ENCODE peak calls at places on chromosomes 5 and 9, in nine cellular contexts. F is neural crest cell, K is HTR-8/SVneo, T is aorta, N is B cell, V is cardiac septum, P is iPS DF 19.7, C is A549, O is activated T-helper 1 cell treated with Interleukin-2 at 50 U/mL for 16 hours. W is an unnamed sample.

GRCh38 chr5:129459485-129460120 is 495 bp upstream of the ADAMTS19 start:
- DNase-seq in K (no peak), V (no peak), F (peak), O (no peak), C (peak), N (no peak), T (no peak), P (peak), W (no peak)

GRCh38 chr5:92559743-92560142 is 1021.3 kb downstream of the NR2F1-AS1 start:
- DNase-seq in F (no peak), T (no peak), C (peak), K (no peak), O (no peak), V (no peak), P (no peak), N (no peak), W (no peak)

GRCh38 chr5:107743357-107744000 is 72.7 kb upstream of the EFNA5 start:
- DNase-seq in P (no peak), T (no peak), C (peak), K (no peak), V (no peak), O (no peak), F (no peak), N (no peak), W (no peak)

GRCh38 chr9:131627846-131628820 is 82.8 kb downstream of the PRRT1B start:
- DNase-seq in F (no peak), O (peak), N (peak), K (no peak), T (no peak), V (peak), C (no peak), P (no peak), W (peak)

GRCh38 chr9:94866770-94867169 is 140.3 kb downstream of the AOPEP start:
- DNase-seq in F (no peak), O (no peak), K (no peak), N (no peak), P (no peak), C (no peak), T (no peak), V (no peak), W (no peak)

GRCh38 chr5:77312411-77312810 is 101.9 kb downstream of the PDE8B start:
- DNase-seq in C (peak), O (no peak), V (no peak), F (no peak), P (no peak), K (no peak), N (no peak), T (no peak), W (no peak)

GRCh38 chr9:4010309-4010708 is 289.6 kb downstream of the GLIS3 start:
- DNase-seq in P (no peak), V (no peak), O (no peak), C (no peak), K (no peak), T (no peak), N (no peak), F (no peak), W (no peak)

GRCh38 chr5:8391916-8392315 is 523.0 kb downstream of the MTRR start:
- DNase-seq in K (no peak), P (no peak), V (no peak), C (no peak), N (no peak), F (no peak), T (no peak), O (no peak), W (no peak)

GRCh38 chr5:133198511-133198910 is 146.7 kb downstream of the HSPA4 start:
- DNase-seq in N (no peak), O (no peak), V (no peak), K (no peak), P (no peak), T (no peak), F (no peak), C (no peak), W (no peak)

GRCh38 chr5:139650031-139650688 is 2.0 kb downstream of the CXXC5 start:
- DNase-seq in P (no peak), V (peak), O (no peak), K (no peak), N (peak), T (peak), F (peak), C (no peak), W (no peak)

GRCh38 chr5:178327446-178327845 is 94.8 kb upstream of the PHYKPL start:
- DNase-seq in T (no peak), F (no peak), P (no peak), K (no peak), N (no peak), O (no peak), V (no peak), C (no peak), W (no peak)

GRCh38 chr5:113435571-113435970 is 782 bp upstream of the TSSK1B start:
- DNase-seq in F (no peak), K (no peak), N (no peak), T (no peak), C (no peak), O (no peak), V (no peak), P (no peak), W (no peak)

W was measured in effector memory CD4-positive, alpha-beta T cell.